ENCODE peak calls at places on chromosomes 11 and 22, in eight cellular contexts. N is pancreas, S is body of pancreas, K is right atrium auricular region, D is GM23338, P is AG04449, J is bronchial epithelial cell, M is IMR-90. I is an unnamed sample.

GRCh38 chr22:32385681-32386080 is 26.4 kb downstream of the RTCB start:
- DNase-seq in N (no peak), S (no peak), K (no peak), D (no peak), P (no peak), J (no peak), M (no peak), I (no peak)

GRCh38 chr22:30694638-30695350 is at the start of gene OSBP2:
- DNase-seq in N (peak), S (peak), K (no peak), D (peak), P (no peak), J (no peak), M (no peak), I (peak)

GRCh38 chr11:45853616-45854219 is 6.4 kb downstream of the CRY2 start:
- DNase-seq in N (no peak), S (no peak), K (peak), D (no peak), P (no peak), J (no peak), M (no peak), I (peak)

GRCh38 chr11:14672635-14673034 is 29.0 kb downstream of the PDE3B start:
- DNase-seq in N (no peak), S (no peak), K (no peak), D (no peak), P (no peak), J (peak), M (peak), I (no peak)

GRCh38 chr22:35219012-35219411 is 38.3 kb upstream of the HMGXB4 start:
- DNase-seq in N (no peak), S (no peak), K (no peak), D (no peak), P (peak), J (peak), M (peak), I (no peak)

GRCh38 chr11:65316311-65316978 is 1.8 kb downstream of the CDC42EP2 start:
- DNase-seq in N (no peak), S (no peak), K (peak), D (peak), P (peak), J (peak), M (peak), I (peak)

GRCh38 chr11:128608732-128609131 is 21.4 kb upstream of the ETS1 start:
- DNase-seq in N (no peak), S (no peak), K (no peak), D (no peak), P (no peak), J (no peak), M (no peak), I (no peak)

GRCh38 chr11:26801601-26802000 is 79.7 kb upstream of the SLC5A12 start:
- DNase-seq in N (no peak), S (no peak), K (no peak), D (no peak), P (no peak), J (no peak), M (no peak), I (no peak)

GRCh38 chr22:44396727-44397722 is 84.3 kb upstream of the SHISAL1 start:
- DNase-seq in N (no peak), S (no peak), K (peak), D (no peak), P (no peak), J (no peak), M (no peak), I (peak)

GRCh38 chr11:96794152-96794551 is 404.3 kb downstream of the JRKL start:
- DNase-seq in N (no peak), S (no peak), K (no peak), D (peak), P (no peak), J (no peak), M (no peak), I (no peak)

GRCh38 chr11:65420506-65421203 is 1.9 kb upstream of the NEAT1 start:
- DNase-seq in N (no peak), S (peak), K (no peak), D (no peak), P (no peak), J (peak), M (no peak), I (peak)

GRCh38 chr11:61669417-61669816 is 10.8 kb upstream of the DAGLA start:
- DNase-seq in N (no peak), S (no peak), K (no peak), D (no peak), P (no peak), J (no peak), M (no peak), I (no peak)

GRCh38 chr11:83284501-83285051 is 1.6 kb downstream of the CCDC90B start:
- DNase-seq in N (no peak), S (no peak), K (no peak), D (no peak), P (no peak), J (peak), M (no peak), I (no peak)

GRCh38 chr11:70700453-70700852 is 302.1 kb downstream of the CTTN start:
- DNase-seq in N (no peak), S (no peak), K (no peak), D (no peak), P (no peak), J (no peak), M (no peak), I (no peak)

GRCh38 chr22:46761539-46762237 is 762 bp upstream of the TBC1D22A start:
- DNase-seq in N (no peak), S (no peak), K (no peak), D (peak), P (no peak), J (no peak), M (peak), I (no peak)

DNA sequence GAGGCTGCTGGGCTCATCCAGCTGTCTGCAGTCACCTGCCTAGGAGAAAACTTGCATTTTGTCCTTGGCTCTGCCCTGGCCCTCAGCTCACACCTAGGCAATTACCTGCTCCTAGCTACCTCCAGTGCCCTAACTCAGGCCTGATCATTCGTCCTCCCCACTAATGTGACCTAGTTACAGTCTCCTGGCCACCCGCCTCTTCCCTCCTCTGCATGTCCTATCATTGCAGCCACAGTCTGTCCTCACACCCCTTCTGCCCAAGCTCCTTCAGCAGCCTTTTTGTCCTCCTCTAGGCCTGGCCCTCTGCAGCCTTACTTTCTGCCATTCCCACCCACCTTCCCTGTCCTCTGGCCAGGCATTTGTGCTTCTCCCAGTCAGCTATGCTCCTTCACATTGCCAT is 17.7 kb upstream of the CCDC134 start:
- DNase-seq in N (no peak), S (no peak), K (no peak), D (no peak), P (no peak), J (no peak), M (no peak), I (no peak)
- H3K4me3 ChIP-seq in N (no peak), S (no peak), K (no peak), D (no peak), P (no peak), J (no peak), M (no peak), I (no peak)

GRCh38 chr11:72591785-72592490 is 82.3 kb downstream of the PDE2A start:
- DNase-seq in N (peak), S (no peak), K (no peak), D (no peak), P (no peak), J (no peak), M (no peak), I (no peak)

GRCh38 chr11:72588656-72589410 is 85.4 kb downstream of the PDE2A start:
- DNase-seq in N (no peak), S (no peak), K (no peak), D (no peak), P (no peak), J (no peak), M (no peak), I (no peak)

GRCh38 chr11:72587696-72588095 is 86.5 kb downstream of the PDE2A start:
- DNase-seq in N (no peak), S (no peak), K (no peak), D (no peak), P (no peak), J (no peak), M (no peak), I (no peak)

GRCh38 chr11:72591023-72591422 is 83.2 kb downstream of the PDE2A start:
- DNase-seq in N (no peak), S (no peak), K (no peak), D (no peak), P (no peak), J (no peak), M (no peak), I (no peak)

DNA sequence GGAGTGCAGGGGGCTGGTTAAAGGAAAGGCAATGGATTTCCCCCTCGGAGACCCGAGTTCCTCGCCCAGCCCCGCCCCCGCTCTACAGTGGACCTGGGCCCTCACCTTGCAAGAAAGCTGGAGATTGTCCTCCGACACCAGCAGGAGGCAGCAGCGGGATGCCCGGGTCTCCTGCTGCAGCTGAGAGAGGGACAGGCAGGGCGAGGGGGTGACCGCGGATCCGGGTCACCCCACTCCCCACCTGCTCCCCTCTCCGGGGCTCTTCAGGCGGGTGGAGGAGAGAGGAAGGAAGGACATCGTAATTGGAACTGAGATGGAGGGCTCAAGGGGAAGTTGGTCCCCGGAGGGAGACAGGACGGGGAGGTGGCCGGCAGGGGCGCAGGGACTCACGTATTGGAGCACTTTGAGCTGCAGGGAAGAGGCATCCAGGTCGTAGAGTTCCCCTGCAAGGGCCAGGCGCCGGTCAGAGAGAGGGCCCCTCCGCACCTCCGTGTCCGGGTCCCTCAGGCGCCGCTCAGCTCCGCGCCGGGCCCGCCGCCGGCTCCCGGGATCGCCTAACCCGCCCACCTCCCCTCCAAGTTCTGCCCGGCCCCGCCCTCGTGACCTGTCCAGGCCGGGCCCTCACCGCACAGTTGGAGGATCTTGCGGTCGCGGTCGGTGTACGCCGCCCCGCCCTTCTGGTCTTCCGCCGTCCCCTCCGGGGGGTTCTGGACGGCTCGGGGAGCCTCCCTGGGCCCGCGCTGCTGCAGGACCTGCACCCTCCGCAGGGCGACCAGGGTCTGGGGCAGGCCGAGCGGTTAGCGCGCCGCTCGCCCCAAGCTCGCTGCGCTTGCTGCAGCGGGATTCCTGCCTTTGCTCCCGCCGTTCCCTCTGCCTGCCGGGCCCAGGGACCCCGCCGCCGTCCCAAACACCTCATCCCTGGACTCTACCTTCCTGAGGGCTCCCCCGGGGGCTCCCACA is 84.1 kb downstream of the PDE2A start:
- DNase-seq in N (peak), S (peak), K (no peak), D (peak), P (no peak), J (peak), M (no peak), I (peak)
- H3K4me3 ChIP-seq in N (peak), S (peak), K (peak), D (peak), P (no peak), J (no peak), M (no peak), I (peak)

DNA sequence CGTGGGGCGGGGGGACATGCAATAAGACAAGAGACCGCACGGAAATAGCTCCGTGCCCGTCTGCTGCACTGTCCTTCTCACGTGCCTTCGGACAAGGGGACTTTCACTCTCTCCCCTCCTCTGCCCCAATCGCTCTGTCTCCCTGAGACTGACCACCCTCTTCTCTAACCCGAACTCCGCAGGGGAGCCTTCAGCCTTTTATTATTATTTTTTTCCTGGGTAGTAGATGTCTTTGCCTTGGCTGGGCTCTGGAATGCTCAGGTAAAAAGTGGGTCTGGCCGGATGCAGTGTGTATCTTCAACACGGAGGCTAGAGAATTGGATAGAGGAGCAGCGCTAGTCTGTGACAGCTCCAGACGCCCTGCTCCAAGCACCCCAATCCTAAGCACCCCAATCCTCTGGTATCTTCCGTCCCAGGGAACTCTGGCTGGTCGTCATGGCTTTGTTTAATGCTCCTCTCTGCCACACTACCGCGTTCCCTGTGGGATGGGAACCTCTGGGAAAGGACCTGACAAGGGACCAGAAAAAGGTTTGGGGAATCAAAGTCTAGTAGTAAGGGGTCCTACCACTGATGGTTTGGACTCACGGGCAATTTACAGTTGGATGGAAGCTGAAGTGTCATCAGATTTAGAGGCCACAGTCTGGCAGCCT is 25.1 kb upstream of the ROBO3 start:
- DNase-seq in N (no peak), S (no peak), K (no peak), D (no peak), P (no peak), J (no peak), M (no peak), I (no peak)
- H3K4me3 ChIP-seq in N (peak), S (no peak), K (peak), D (peak), P (peak), J (no peak), M (no peak), I (peak)

GRCh38 chr11:10659339-10660216 is 34.0 kb downstream of the IRAG1 start:
- DNase-seq in N (no peak), S (peak), K (no peak), D (no peak), P (peak), J (peak), M (peak), I (peak)
- H3K4me3 ChIP-seq in N (no peak), S (no peak), K (no peak), D (no peak), P (no peak), J (no peak), M (no peak), I (no peak)

GRCh38 chr11:59144579-59145345 is 2.1 kb downstream of the FAM111A start:
- DNase-seq in N (peak), S (peak), K (peak), D (peak), P (no peak), J (peak), M (peak), I (peak)

GRCh38 chr11:59145534-59145933 is 2.9 kb downstream of the FAM111A start:
- DNase-seq in N (no peak), S (no peak), K (no peak), D (no peak), P (peak), J (peak), M (peak), I (no peak)

GRCh38 chr11:59142530-59143507 is at the start of gene FAM111A:
- DNase-seq in N (peak), S (peak), K (peak), D (peak), P (peak), J (peak), M (peak), I (peak)

GRCh38 chr11:59141673-59142460 is 789 bp upstream of the FAM111A start:
- DNase-seq in N (no peak), S (no peak), K (no peak), D (peak), P (no peak), J (peak), M (peak), I (no peak)

GRCh38 chr11:59144096-59144495 is 1.4 kb downstream of the FAM111A start:
- DNase-seq in N (no peak), S (no peak), K (no peak), D (no peak), P (no peak), J (peak), M (peak), I (no peak)
- H3K4me3 ChIP-seq in N (peak), S (no peak), K (peak), D (peak), P (peak), J (peak), M (peak), I (peak)

GRCh38 chr11:47248304-47248663 is 330 bp downstream of the ACP2 start:
- DNase-seq in N (no peak), S (no peak), K (no peak), D (no peak), P (no peak), J (no peak), M (peak), I (no peak)

GRCh38 chr11:47244664-47245350 is 3.8 kb downstream of the ACP2 start:
- DNase-seq in N (no peak), S (no peak), K (no peak), D (no peak), P (no peak), J (no peak), M (no peak), I (no peak)

GRCh38 chr11:47243454-47243853 is 5.2 kb downstream of the ACP2 start:
- DNase-seq in N (no peak), S (no peak), K (no peak), D (no peak), P (no peak), J (peak), M (no peak), I (no peak)

GRCh38 chr11:47247502-47247901 is 1.1 kb downstream of the ACP2 start:
- DNase-seq in N (no peak), S (no peak), K (no peak), D (no peak), P (no peak), J (no peak), M (no peak), I (no peak)

GRCh38 chr11:47245586-47246357 is 2.8 kb downstream of the ACP2 start:
- DNase-seq in N (no peak), S (no peak), K (no peak), D (no peak), P (no peak), J (no peak), M (no peak), I (no peak)
- H3K4me3 ChIP-seq in N (no peak), S (no peak), K (no peak), D (no peak), P (no peak), J (no peak), M (no peak), I (no peak)

GRCh38 chr11:44566559-44566949 is 1.1 kb downstream of the CD82 start:
- DNase-seq in N (no peak), S (no peak), K (no peak), D (no peak), P (no peak), J (no peak), M (no peak), I (no peak)
- H3K4me3 ChIP-seq in N (peak), S (no peak), K (peak), D (peak), P (no peak), J (peak), M (peak), I (no peak)

GRCh38 chr22:48157676-48158075 is 1395.2 kb downstream of the TBC1D22A start:
- DNase-seq in N (no peak), S (no peak), K (no peak), D (no peak), P (no peak), J (no peak), M (no peak), I (no peak)
- H3K4me3 ChIP-seq in N (no peak), S (no peak), K (no peak), D (no peak), P (no peak), J (no peak), M (no peak), I (no peak)

DNA sequence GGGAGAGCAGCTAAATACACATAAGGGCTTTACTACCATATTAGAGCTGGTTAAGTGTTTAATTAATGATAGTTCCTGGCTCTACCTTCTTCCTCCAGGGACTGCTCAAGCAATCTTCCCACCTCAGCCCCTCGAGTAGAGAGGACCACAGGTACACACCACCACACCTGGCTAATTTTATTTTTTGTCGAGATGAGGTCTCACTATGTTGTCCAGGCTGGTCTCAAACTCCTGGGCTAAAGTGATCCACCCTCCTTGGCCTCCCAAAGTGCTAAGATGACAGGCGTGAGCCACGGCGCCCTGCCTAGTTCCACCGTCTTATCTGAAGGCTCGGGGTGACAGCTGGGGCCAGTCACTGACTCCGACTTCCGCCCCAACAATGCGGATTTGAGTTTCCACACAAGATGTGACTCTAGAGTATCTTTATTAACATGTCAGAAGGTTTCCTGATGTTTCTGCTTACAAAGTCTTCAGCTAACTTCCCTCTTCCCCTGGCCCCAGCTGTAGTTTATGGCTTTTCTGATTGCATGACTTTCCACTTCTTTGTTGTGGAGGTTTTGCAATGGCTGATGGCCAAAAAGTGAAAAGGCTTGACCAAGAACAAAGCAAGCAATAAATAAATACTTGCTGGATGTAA is 16.8 kb downstream of the TPST2 start:
- DNase-seq in N (no peak), S (no peak), K (peak), D (no peak), P (no peak), J (no peak), M (peak), I (no peak)
- H3K4me3 ChIP-seq in N (no peak), S (no peak), K (no peak), D (no peak), P (no peak), J (no peak), M (no peak), I (no peak)